ENCODE peak calls at places on chromosome X, in nine cellular contexts. U, N, O, K, X, F, T, S and Z are unnamed samples.

GRCh38 chrX:16185725-16186136 is 18.4 kb downstream of the MAGEB17 start:
- DNase-seq in F (no peak), O (no peak), K (no peak), U (peak), X (no peak), T (peak), S (no peak), N (peak), Z (peak)

GRCh38 chrX:103215037-103215767 is at the start of gene BEX4:
- DNase-seq in X (peak), N (no peak), K (peak), S (peak), T (peak), O (peak), F (peak), U (peak), Z (peak)

GRCh38 chrX:9279271-9279596 is 185.6 kb upstream of the TBL1X start:
- DNase-seq in K (no peak), N (no peak), X (no peak), O (no peak), F (no peak), U (no peak), T (no peak), S (no peak), Z (no peak)

GRCh38 chrX:118553042-118553714 is 57.6 kb downstream of the DOCK11 start:
- DNase-seq in O (no peak), X (no peak), F (no peak), S (no peak), U (no peak), N (peak), T (no peak), K (no peak), Z (no peak)

GRCh38 chrX:96692454-96692853 is 7.8 kb downstream of the DIAPH2 start:
- DNase-seq in U (no peak), T (no peak), X (no peak), S (no peak), K (no peak), N (peak), O (no peak), F (no peak), Z (no peak)

GRCh38 chrX:132986556-132986955 is 28.1 kb upstream of the HS6ST2 start:
- DNase-seq in T (no peak), F (no peak), U (no peak), X (no peak), O (no peak), N (no peak), K (no peak), S (no peak), Z (no peak)

GRCh38 chrX:48058621-48059295 is 12.7 kb downstream of the ZNF630 start:
- DNase-seq in S (no peak), F (no peak), O (no peak), U (no peak), T (no peak), K (no peak), X (no peak), N (no peak), Z (no peak)

GRCh38 chrX:30971761-30972603 is 82.9 kb upstream of the TAB3 start:
- DNase-seq in O (no peak), F (no peak), N (peak), T (peak), U (peak), K (peak), X (peak), S (no peak), Z (peak)

GRCh38 chrX:123308663-123309062 is 124.6 kb downstream of the GRIA3 start:
- DNase-seq in O (no peak), X (no peak), F (no peak), T (no peak), K (no peak), S (no peak), N (no peak), U (no peak), Z (no peak)

GRCh38 chrX:154900323-154900722 is 14.2 kb downstream of the F8A1 start:
- DNase-seq in S (no peak), K (no peak), F (no peak), T (no peak), O (no peak), N (no peak), X (no peak), U (no peak), Z (no peak)

GRCh38 chrX:97704881-97705280 is 821.2 kb downstream of the RPA4 start:
- DNase-seq in S (no peak), T (no peak), O (no peak), K (no peak), N (no peak), F (no peak), U (no peak), X (no peak), Z (no peak)

GRCh38 chrX:41457618-41458192 is 10.6 kb downstream of the NYX start:
- DNase-seq in T (no peak), O (no peak), F (no peak), U (no peak), X (no peak), N (peak), S (no peak), K (no peak), Z (peak)

GRCh38 chrX:63503541-63503940 is 152.4 kb upstream of the SPIN4 start:
- DNase-seq in F (no peak), S (no peak), X (no peak), K (no peak), O (no peak), T (peak), N (no peak), U (peak), Z (peak)

GRCh38 chrX:74382613-74383012 is 38.7 kb upstream of the SLC16A2 start:
- DNase-seq in T (peak), K (peak), N (peak), O (peak), U (peak), F (peak), S (no peak), X (peak), Z (peak)

GRCh38 chrX:9538544-9539045 is 73.7 kb downstream of the TBL1X start:
- DNase-seq in T (no peak), O (no peak), S (no peak), X (no peak), F (no peak), U (no peak), K (peak), N (peak), Z (no peak)

GRCh38 chrX:152850465-152850864 is 19.6 kb downstream of the NSDHL start:
- DNase-seq in U (no peak), X (no peak), K (no peak), O (no peak), N (no peak), T (no peak), F (no peak), S (no peak), Z (no peak)

GRCh38 chrX:8090482-8090881 is 80.6 kb downstream of the VCX2 start:
- DNase-seq in X (no peak), F (no peak), N (peak), O (no peak), T (no peak), U (no peak), S (no peak), K (no peak), Z (no peak)

GRCh38 chrX:19810809-19811208 is 76.6 kb downstream of the SH3KBP1 start:
- DNase-seq in T (peak), N (peak), O (no peak), K (no peak), F (no peak), U (no peak), S (no peak), X (no peak), Z (peak)

GRCh38 chrX:111868726-111869638 is 7.0 kb upstream of the TRPC5OS start:
- DNase-seq in X (no peak), S (no peak), N (peak), U (peak), K (peak), F (no peak), T (peak), O (no peak), Z (no peak)

GRCh38 chrX:72061091-72061490 is 70.6 kb downstream of the RTL5 start:
- DNase-seq in T (no peak), S (no peak), N (no peak), X (no peak), O (no peak), F (no peak), K (no peak), U (peak), Z (no peak)

GRCh38 chrX:36908801-36909403 is 99.3 kb upstream of the FAM47C start:
- DNase-seq in S (no peak), U (peak), F (no peak), T (peak), O (no peak), X (no peak), K (peak), N (peak), Z (peak)

GRCh38 chrX:147850875-147851274 is 60.8 kb upstream of the FMR1 start:
- DNase-seq in O (no peak), S (no peak), X (no peak), K (no peak), F (no peak), T (no peak), U (no peak), N (no peak), Z (no peak)

GRCh38 chrX:9646471-9647038 is 119.1 kb downstream of the GPR143 start:
- DNase-seq in T (no peak), F (no peak), X (no peak), N (no peak), K (no peak), S (no peak), O (no peak), U (peak), Z (no peak)

GRCh38 chrX:25198891-25199290 is 183.1 kb upstream of the ARX start:
- DNase-seq in T (no peak), X (no peak), F (no peak), K (no peak), N (peak), O (no peak), S (no peak), U (no peak), Z (no peak)

GRCh38 chrX:100658936-100659335 is 14.9 kb downstream of the SRPX2 start:
- DNase-seq in S (no peak), X (no peak), T (no peak), F (no peak), U (peak), K (no peak), O (no peak), N (no peak), Z (no peak)

GRCh38 chrX:3951859-3952258 is 238.4 kb upstream of the PRKX start:
- DNase-seq in S (no peak), K (no peak), F (no peak), N (no peak), O (no peak), X (no peak), T (no peak), U (no peak), Z (no peak)

GRCh38 chrX:136456133-136456532 is 31.6 kb upstream of the BRS3 start:
- DNase-seq in O (no peak), T (no peak), F (no peak), N (no peak), U (no peak), X (no peak), S (no peak), K (no peak), Z (no peak)

GRCh38 chrX:69152398-69152797 is 12.9 kb downstream of the PJA1 start:
- DNase-seq in F (no peak), U (no peak), S (no peak), T (peak), X (no peak), O (no peak), N (peak), K (no peak), Z (no peak)

GRCh38 chrX:68877606-68878005 is 48.8 kb downstream of the EFNB1 start:
- DNase-seq in F (no peak), S (no peak), N (no peak), O (no peak), X (no peak), T (no peak), K (no peak), U (no peak), Z (no peak)

GRCh38 chrX:15525664-15526416 is 25.2 kb downstream of the BMX start:
- DNase-seq in N (peak), O (no peak), X (no peak), F (no peak), S (no peak), T (no peak), U (peak), K (peak), Z (no peak)

GRCh38 chrX:65705439-65705838 is 38.0 kb downstream of the MSN start:
- DNase-seq in S (no peak), F (no peak), U (no peak), O (no peak), T (no peak), N (no peak), X (no peak), K (no peak), Z (no peak)